ENCODE peak calls at places on chromosomes 1 and 21, in eight cellular contexts. D is ovary, I is left ventricle myocardium inferior, L is cardiac muscle cell, T is psoas muscle, U is tibial nerve, E is adrenal gland, Q is uterus. O is an unnamed sample.

GRCh38 chr1:180975551-180975950 is 47.1 kb downstream of the STX6 start:
- DNase-seq in D (no peak), I (no peak), L (no peak), T (no peak), U (no peak), E (no peak), Q (no peak), O (no peak)

GRCh38 chr1:116855220-116855619 is 54.5 kb upstream of the PTGFRN start:
- DNase-seq in D (peak; percentile 25), I (peak; percentile 63), L (no peak), T (peak; percentile 64), U (peak; percentile 16), E (peak; percentile 72), Q (peak; percentile 37), O (peak; percentile 51)

GRCh38 chr1:57218487-57219079 is 205.3 kb downstream of the DAB1 start:
- DNase-seq in D (peak; percentile 13), I (no peak), L (peak; percentile 28), T (no peak), U (no peak), E (no peak), Q (no peak), O (no peak)

GRCh38 chr1:21815724-21816311 is 3.8 kb downstream of the LDLRAD2 start:
- DNase-seq in D (no peak), I (no peak), L (no peak), T (peak; percentile 70), U (no peak), E (no peak), Q (no peak), O (no peak)

GRCh38 chr1:16205891-16206546 is 6.4 kb downstream of the ARHGEF19 start:
- DNase-seq in D (no peak), I (no peak), L (no peak), T (no peak), U (no peak), E (no peak), Q (no peak), O (no peak)

GRCh38 chr1:226708342-226708780 is 30.7 kb downstream of the ITPKB start:
- DNase-seq in D (no peak), I (no peak), L (no peak), T (no peak), U (peak; percentile 61), E (peak; percentile 28), Q (peak; percentile 51), O (no peak)

GRCh38 chr1:23129846-23130245 is 38.8 kb downstream of the LUZP1 start:
- DNase-seq in D (no peak), I (no peak), L (no peak), T (no peak), U (no peak), E (no peak), Q (no peak), O (no peak)

GRCh38 chr1:157470276-157470675 is 82.0 kb downstream of the FCRL5 start:
- DNase-seq in D (no peak), I (no peak), L (no peak), T (no peak), U (no peak), E (no peak), Q (no peak), O (no peak)

GRCh38 chr21:39630827-39631226 is 18.1 kb downstream of the B3GALT5 start:
- DNase-seq in D (no peak), I (no peak), L (no peak), T (no peak), U (no peak), E (no peak), Q (no peak), O (no peak)

GRCh38 chr21:43313221-43313938 is 113.6 kb downstream of the SIK1 start:
- DNase-seq in D (no peak), I (no peak), L (no peak), T (peak; percentile 53), U (no peak), E (no peak), Q (no peak), O (no peak)

GRCh38 chr1:169348356-169349036 is 19.1 kb downstream of the NME7 start:
- DNase-seq in D (no peak), I (no peak), L (peak; percentile 69), T (no peak), U (peak; percentile 62), E (peak; percentile 26), Q (no peak), O (no peak)

GRCh38 chr1:241817331-241817792 is 30.6 kb upstream of the EXO1 start:
- DNase-seq in D (no peak), I (no peak), L (no peak), T (no peak), U (no peak), E (no peak), Q (no peak), O (no peak)

GRCh38 chr1:186225089-186225488 is 150.0 kb downstream of the TPR start:
- DNase-seq in D (no peak), I (no peak), L (no peak), T (no peak), U (no peak), E (no peak), Q (no peak), O (no peak)

GRCh38 chr1:226135059-226135651 is 51.4 kb downstream of the ACBD3 start:
- DNase-seq in D (no peak), I (peak; percentile 45), L (no peak), T (no peak), U (no peak), E (peak; percentile 41), Q (peak; percentile 41), O (peak; percentile 68)

GRCh38 chr1:8937701-8938100 is 8.0 kb upstream of the CA6 start:
- DNase-seq in D (no peak), I (no peak), L (no peak), T (no peak), U (no peak), E (no peak), Q (no peak), O (no peak)

GRCh38 chr1:42240964-42241755 is 76.6 kb upstream of the GUCA2A start:
- DNase-seq in D (no peak), I (no peak), L (no peak), T (no peak), U (no peak), E (no peak), Q (no peak), O (no peak)

GRCh38 chr1:22874785-22875184 is 97.9 kb downstream of the LACTBL1 start:
- DNase-seq in D (no peak), I (no peak), L (no peak), T (no peak), U (no peak), E (no peak), Q (no peak), O (no peak)

GRCh38 chr1:149962039-149962647 is 25.5 kb upstream of the MTMR11 start:
- DNase-seq in D (peak; percentile 23), I (no peak), L (peak; percentile 76), T (no peak), U (peak; percentile 79), E (peak; percentile 68), Q (peak; percentile 46), O (peak; percentile 70)

GRCh38 chr1:29835486-29836273 is 599.4 kb downstream of the PTPRU start:
- DNase-seq in D (no peak), I (no peak), L (no peak), T (no peak), U (no peak), E (no peak), Q (no peak), O (no peak)

DNA sequence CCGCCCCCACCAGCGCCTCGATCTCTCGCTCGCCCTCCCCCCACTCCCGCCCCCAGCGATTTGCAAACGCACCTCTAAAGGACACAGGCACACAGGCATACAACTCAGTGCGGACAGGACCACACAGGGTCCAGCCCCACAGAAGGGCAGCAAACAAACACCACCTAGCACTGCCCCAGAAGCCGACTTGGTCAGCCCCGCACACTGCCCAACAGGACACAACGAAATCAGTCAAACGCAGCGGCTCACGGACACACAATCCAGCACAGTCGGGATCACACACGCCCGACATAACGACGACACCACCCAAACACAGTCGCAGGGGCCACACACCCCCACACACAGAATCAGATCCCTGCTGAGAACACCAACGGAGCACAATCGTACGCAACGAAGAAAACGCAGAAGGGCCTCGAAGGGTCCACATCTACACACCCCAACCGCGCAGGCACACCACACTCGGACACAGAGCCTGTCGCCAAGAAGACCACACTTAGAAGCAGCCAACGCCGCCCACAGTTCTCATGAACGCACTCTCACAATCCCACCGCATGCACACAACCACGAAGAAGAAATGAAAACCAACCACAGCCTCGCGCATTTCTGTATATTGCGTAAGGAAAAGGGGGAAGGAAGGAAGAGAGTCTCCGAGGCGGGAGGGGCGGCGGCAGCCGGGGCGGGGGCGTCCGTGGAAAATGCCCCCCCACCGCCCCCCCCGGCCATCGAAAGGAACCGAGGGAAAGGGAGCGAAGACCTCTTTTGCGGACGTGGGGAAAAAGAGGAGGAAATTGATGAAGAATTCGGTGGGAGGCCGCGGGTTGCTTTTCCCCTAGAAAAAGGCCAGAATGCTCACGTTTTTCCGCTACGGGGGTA is 475 bp downstream of the TAL1 start:
- DNase-seq in D (no peak), I (no peak), L (peak; percentile 44), T (no peak), U (peak; percentile 40), E (peak; percentile 44), Q (no peak), O (peak; percentile 34)
- H3K4me3 ChIP-seq in D (peak overlapping the region; percentile 10), I (peak overlapping the region; percentile 68), L (peak overlapping the region; percentile 15), T (peak overlapping the region; percentile 62), U (peak overlapping the region; percentile 41), E (no peak overlapping the region), Q (peak overlapping the region; percentile 27), O (peak overlapping the region; percentile 50)

GRCh38 chr1:113021430-113022085 is 51.4 kb upstream of the LRIG2 start:
- DNase-seq in D (no peak), I (no peak), L (no peak), T (no peak), U (peak; percentile 6), E (no peak), Q (no peak), O (no peak)
- TF ChIP-seq CTCF in D (no peak), I (no peak), L (no peak), T (no peak), U (no peak), E (no peak), Q (peak; percentile 30), O (no peak)

DNA sequence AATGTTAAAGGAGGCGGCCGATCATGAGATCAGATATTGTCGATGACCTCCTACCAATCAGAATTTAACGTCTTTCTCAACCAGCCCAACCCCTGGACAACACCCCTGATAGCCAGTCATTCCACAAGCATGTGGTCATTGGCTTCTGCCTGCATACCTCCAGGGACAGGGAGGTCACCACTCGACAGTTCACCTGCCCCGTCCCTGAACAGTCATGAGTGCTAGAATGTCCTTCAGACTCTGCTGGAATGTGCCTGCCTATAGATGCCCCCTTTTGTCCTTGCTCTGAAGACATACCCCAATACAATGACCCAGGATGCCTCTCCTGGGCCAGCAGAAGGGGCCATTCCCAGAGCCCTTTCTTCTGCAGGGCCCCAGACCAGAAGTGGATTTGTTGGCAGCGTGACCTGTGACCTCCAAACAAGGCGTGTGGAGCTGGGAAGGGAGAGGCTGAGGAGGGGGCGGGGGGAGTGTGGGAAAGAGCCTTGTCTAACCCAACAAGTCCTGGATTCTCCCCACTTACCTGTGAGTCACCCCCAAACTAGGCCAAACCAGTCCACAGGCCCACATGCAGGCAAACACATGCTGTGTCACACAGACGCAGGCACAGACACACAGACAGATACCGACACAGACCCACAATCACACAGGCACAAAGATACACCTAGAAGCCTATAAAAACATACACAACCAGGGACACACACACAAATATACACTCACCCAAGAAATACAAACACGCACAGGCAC is 2.2 kb downstream of the CRYBG2 start:
- DNase-seq in D (no peak), I (no peak), L (no peak), T (no peak), U (no peak), E (no peak), Q (no peak), O (no peak)
- H3K27ac ChIP-seq in D (no peak overlapping the region), I (no peak overlapping the region), L (no peak overlapping the region), T (no peak overlapping the region), U (no peak overlapping the region), E (no peak overlapping the region), Q (no peak overlapping the region), O (no peak overlapping the region)

GRCh38 chr1:155813672-155814071 is 43.3 kb downstream of the GON4L start:
- DNase-seq in D (no peak), I (no peak), L (no peak), T (no peak), U (no peak), E (no peak), Q (no peak), O (no peak)
- H3K4me3 ChIP-seq in D (no peak overlapping the region), I (no peak overlapping the region), L (no peak overlapping the region), T (no peak overlapping the region), U (no peak overlapping the region), E (no peak overlapping the region), Q (no peak overlapping the region), O (no peak overlapping the region)

O was measured in testis.